ENCODE peak calls at places on chromosome 3, in four cellular contexts. K is tibial nerve, A is HFFc6, E is AG04449. Q is an unnamed sample.

GRCh38 chr3:123285066-123285465 is 83.3 kb downstream of the SEC22A start:
- DNase-seq in K (no peak), E (no peak), A (peak), Q (no peak)

GRCh38 chr3:111667170-111667569 is 72.0 kb upstream of the ZBED2 start:
- DNase-seq in A (no peak), E (no peak), K (no peak), Q (no peak)

GRCh38 chr3:160196511-160197104 is 28.6 kb upstream of the C3orf80 start:
- DNase-seq in K (no peak), A (no peak), E (no peak), Q (no peak)

GRCh38 chr3:12447075-12447474 is 37.2 kb upstream of the TSEN2 start:
- DNase-seq in E (no peak), A (no peak), K (no peak), Q (no peak)

GRCh38 chr3:196778755-196779154 is 39.1 kb downstream of the PAK2 start:
- DNase-seq in K (no peak), E (peak), A (peak), Q (peak)

GRCh38 chr3:157857461-157857860 is 248.8 kb downstream of the SHOX2 start:
- DNase-seq in K (no peak), E (no peak), A (no peak), Q (no peak)

GRCh38 chr3:140242818-140243276 is 307.9 kb downstream of the CLSTN2 start:
- DNase-seq in A (no peak), K (no peak), E (no peak), Q (no peak)

GRCh38 chr3:127750226-127751031 is 71.9 kb downstream of the MGLL start:
- DNase-seq in A (peak), E (peak), K (no peak), Q (peak)

GRCh38 chr3:11327619-11328018 is 55.4 kb downstream of the ATG7 start:
- DNase-seq in E (no peak), K (no peak), A (no peak), Q (no peak)

GRCh38 chr3:76646921-76647562 is 392.9 kb upstream of the ROBO2 start:
- DNase-seq in K (no peak), E (no peak), A (no peak), Q (no peak)
- TF ChIP-seq CTCF in K (no peak), E (no peak), A (no peak), Q (no peak)

DNA sequence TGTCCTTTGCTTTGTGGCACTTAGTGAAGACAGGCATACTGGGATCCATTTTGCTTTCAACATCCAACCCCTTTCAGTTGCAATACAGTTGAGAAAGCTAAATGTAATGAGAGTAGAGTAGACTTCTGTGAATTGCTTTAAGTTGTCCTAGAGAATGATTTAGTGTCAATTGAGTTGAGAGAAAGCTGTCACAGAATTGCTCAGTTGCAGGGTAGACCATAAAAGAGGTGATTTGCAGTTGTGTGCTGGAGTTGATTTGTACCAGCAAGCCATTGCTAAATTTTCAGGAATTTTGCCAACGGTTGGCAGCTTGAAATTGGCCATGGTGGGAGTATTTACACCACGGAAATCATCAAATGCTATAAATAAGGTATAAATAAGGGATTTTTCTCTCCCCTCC is 2.2 kb downstream of the ABHD5 start:
- DNase-seq in A (no peak), K (no peak), E (no peak), Q (no peak)
- TF ChIP-seq CTCF in A (no peak), K (no peak), E (no peak), Q (no peak)

GRCh38 chr3:85360742-85361387 is 402.1 kb downstream of the CADM2 start:
- DNase-seq in K (peak), A (no peak), E (no peak), Q (no peak)
- TF ChIP-seq CTCF in K (peak), A (no peak), E (peak), Q (no peak)

GRCh38 chr3:27224197-27224596 is 145.0 kb downstream of the NEK10 start:
- DNase-seq in K (no peak), A (no peak), E (no peak), Q (no peak)

DNA sequence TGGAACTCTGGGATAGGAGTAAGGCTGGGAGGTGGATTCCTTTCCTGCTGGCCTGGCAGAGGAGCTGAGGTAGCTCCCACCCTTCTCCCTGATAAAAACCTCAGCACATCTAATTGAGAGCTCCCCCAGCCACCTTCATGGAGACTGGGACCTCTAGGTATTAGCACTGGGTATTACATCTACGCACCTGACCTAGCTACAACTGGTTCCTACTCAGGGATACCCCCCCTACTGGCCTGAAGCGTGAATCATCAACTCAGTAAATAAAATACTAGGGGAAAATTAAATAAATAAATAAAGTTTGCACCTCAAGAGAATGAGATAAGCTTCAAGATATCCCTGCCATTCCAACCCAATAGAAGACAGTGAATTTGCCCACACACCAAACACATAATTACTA is 140.4 kb downstream of the NEK10 start:
- DNase-seq in E (no peak), K (no peak), A (no peak), Q (no peak)
- TF ChIP-seq CTCF in E (no peak), K (no peak), A (peak), Q (no peak)

Q was measured in AG09319.